ENCODE peak calls at places on chromosomes 12 and 14, in seven cellular contexts. One of them, this sample, is unnamed.

GRCh38 chr12:27505124-27505523 is 18.9 kb upstream of the PPFIBP1 start:
- DNase-seq in BJ: no peak
- DNase-seq in right lobe of liver: no peak
- DNase-seq in cardiac muscle cell: no peak
- DNase-seq in astrocyte of the cerebellum: peak
- DNase-seq in kidney epithelial cell: no peak
- DNase-seq in astrocyte: peak
- DNase-seq in this sample: no peak

GRCh38 chr14:93041830-93042229 is 73.9 kb downstream of the ITPK1 start:
- DNase-seq in astrocyte: no peak
- DNase-seq in right lobe of liver: no peak
- DNase-seq in BJ: no peak
- DNase-seq in kidney epithelial cell: no peak
- DNase-seq in cardiac muscle cell: no peak
- DNase-seq in astrocyte of the cerebellum: no peak
- DNase-seq in this sample: no peak

GRCh38 chr12:106234513-106234912 is 13.3 kb downstream of the CKAP4 start:
- DNase-seq in astrocyte of the cerebellum: no peak
- DNase-seq in kidney epithelial cell: no peak
- DNase-seq in cardiac muscle cell: no peak
- DNase-seq in astrocyte: peak
- DNase-seq in right lobe of liver: no peak
- DNase-seq in BJ: no peak
- DNase-seq in this sample: no peak

GRCh38 chr12:14256139-14256538 is 109.3 kb upstream of the ATF7IP start:
- DNase-seq in cardiac muscle cell: no peak
- DNase-seq in kidney epithelial cell: no peak
- DNase-seq in astrocyte: peak
- DNase-seq in astrocyte of the cerebellum: no peak
- DNase-seq in BJ: no peak
- DNase-seq in right lobe of liver: no peak
- DNase-seq in this sample: no peak

GRCh38 chr12:105773501-105773900 is 365.3 kb downstream of the NUAK1 start:
- DNase-seq in astrocyte of the cerebellum: no peak
- DNase-seq in kidney epithelial cell: no peak
- DNase-seq in cardiac muscle cell: no peak
- DNase-seq in right lobe of liver: no peak
- DNase-seq in BJ: no peak
- DNase-seq in astrocyte: no peak
- DNase-seq in this sample: no peak

GRCh38 chr14:32560213-32560857 is 231.2 kb downstream of the AKAP6 start:
- DNase-seq in BJ: peak
- DNase-seq in kidney epithelial cell: peak
- DNase-seq in right lobe of liver: no peak
- DNase-seq in astrocyte of the cerebellum: peak
- DNase-seq in cardiac muscle cell: peak
- DNase-seq in astrocyte: peak
- DNase-seq in this sample: peak

GRCh38 chr12:17108877-17109520 is 503.0 kb upstream of the LMO3 start:
- DNase-seq in cardiac muscle cell: no peak
- DNase-seq in astrocyte: peak
- DNase-seq in kidney epithelial cell: peak
- DNase-seq in astrocyte of the cerebellum: peak
- DNase-seq in BJ: no peak
- DNase-seq in right lobe of liver: no peak
- DNase-seq in this sample: peak

GRCh38 chr12:72272731-72273498 is 745 bp downstream of the TRHDE start:
- DNase-seq in cardiac muscle cell: peak
- DNase-seq in BJ: no peak
- DNase-seq in astrocyte of the cerebellum: no peak
- DNase-seq in right lobe of liver: peak
- DNase-seq in kidney epithelial cell: no peak
- DNase-seq in astrocyte: peak
- DNase-seq in this sample: no peak

GRCh38 chr12:15928870-15929571 is 17.9 kb downstream of the DERA start:
- DNase-seq in BJ: no peak
- DNase-seq in kidney epithelial cell: no peak
- DNase-seq in cardiac muscle cell: peak
- DNase-seq in right lobe of liver: peak
- DNase-seq in astrocyte of the cerebellum: no peak
- DNase-seq in astrocyte: no peak
- DNase-seq in this sample: no peak

GRCh38 chr12:32089156-32089950 is 17.3 kb upstream of the BICD1 start:
- DNase-seq in astrocyte of the cerebellum: no peak
- DNase-seq in kidney epithelial cell: no peak
- DNase-seq in right lobe of liver: no peak
- DNase-seq in astrocyte: no peak
- DNase-seq in BJ: no peak
- DNase-seq in cardiac muscle cell: no peak
- DNase-seq in this sample: no peak

GRCh38 chr14:80705241-80705980 is 236.1 kb downstream of the CEP128 start:
- DNase-seq in kidney epithelial cell: no peak
- DNase-seq in astrocyte of the cerebellum: no peak
- DNase-seq in cardiac muscle cell: no peak
- DNase-seq in astrocyte: no peak
- DNase-seq in BJ: no peak
- DNase-seq in right lobe of liver: no peak
- DNase-seq in this sample: no peak

GRCh38 chr14:22848391-22849164 is 12.2 kb downstream of the MMP14 start:
- DNase-seq in cardiac muscle cell: no peak
- DNase-seq in kidney epithelial cell: no peak
- DNase-seq in BJ: peak
- DNase-seq in astrocyte: peak
- DNase-seq in right lobe of liver: peak
- DNase-seq in astrocyte of the cerebellum: peak
- DNase-seq in this sample: no peak

GRCh38 chr14:89773644-89774316 is 180.8 kb downstream of the EFCAB11 start:
- DNase-seq in kidney epithelial cell: peak
- DNase-seq in cardiac muscle cell: peak
- DNase-seq in BJ: no peak
- DNase-seq in astrocyte: peak
- DNase-seq in right lobe of liver: peak
- DNase-seq in astrocyte of the cerebellum: no peak
- DNase-seq in this sample: no peak

GRCh38 chr14:52954346-52955214 is 3.7 kb upstream of the FERMT2 start:
- DNase-seq in astrocyte of the cerebellum: no peak
- DNase-seq in cardiac muscle cell: peak
- DNase-seq in kidney epithelial cell: no peak
- DNase-seq in BJ: no peak
- DNase-seq in right lobe of liver: no peak
- DNase-seq in astrocyte: peak
- DNase-seq in this sample: no peak

GRCh38 chr12:83664650-83665049 is 977.9 kb downstream of the TMTC2 start:
- DNase-seq in right lobe of liver: no peak
- DNase-seq in kidney epithelial cell: no peak
- DNase-seq in BJ: no peak
- DNase-seq in cardiac muscle cell: peak
- DNase-seq in astrocyte: no peak
- DNase-seq in astrocyte of the cerebellum: no peak
- DNase-seq in this sample: no peak

GRCh38 chr14:28772613-28773012 is 6.0 kb downstream of the FOXG1 start:
- DNase-seq in astrocyte of the cerebellum: no peak
- DNase-seq in right lobe of liver: no peak
- DNase-seq in BJ: no peak
- DNase-seq in cardiac muscle cell: no peak
- DNase-seq in kidney epithelial cell: no peak
- DNase-seq in astrocyte: no peak
- DNase-seq in this sample: no peak

GRCh38 chr12:106978035-106978800 is 8.7 kb downstream of the MTERF2 start:
- DNase-seq in cardiac muscle cell: peak
- DNase-seq in right lobe of liver: peak
- DNase-seq in BJ: no peak
- DNase-seq in astrocyte: peak
- DNase-seq in astrocyte of the cerebellum: no peak
- DNase-seq in kidney epithelial cell: no peak
- DNase-seq in this sample: no peak

GRCh38 chr14:21095430-21096205 is 2.8 kb downstream of the ZNF219 start:
- DNase-seq in BJ: no peak
- DNase-seq in astrocyte of the cerebellum: no peak
- DNase-seq in right lobe of liver: no peak
- DNase-seq in kidney epithelial cell: no peak
- DNase-seq in cardiac muscle cell: no peak
- DNase-seq in astrocyte: no peak
- DNase-seq in this sample: no peak

GRCh38 chr14:103563089-103563620 is 395 bp downstream of the COA8 start:
- DNase-seq in BJ: no peak
- DNase-seq in right lobe of liver: peak
- DNase-seq in cardiac muscle cell: no peak
- DNase-seq in astrocyte: no peak
- DNase-seq in astrocyte of the cerebellum: no peak
- DNase-seq in kidney epithelial cell: no peak
- DNase-seq in this sample: no peak

GRCh38 chr12:1978078-1978477 is 26.2 kb downstream of the DCP1B start:
- DNase-seq in right lobe of liver: no peak
- DNase-seq in astrocyte of the cerebellum: no peak
- DNase-seq in cardiac muscle cell: no peak
- DNase-seq in BJ: no peak
- DNase-seq in astrocyte: no peak
- DNase-seq in kidney epithelial cell: no peak
- DNase-seq in this sample: no peak

GRCh38 chr12:91858186-91858585 is 287.5 kb downstream of the BTG1 start:
- DNase-seq in kidney epithelial cell: no peak
- DNase-seq in BJ: no peak
- DNase-seq in right lobe of liver: no peak
- DNase-seq in astrocyte of the cerebellum: no peak
- DNase-seq in astrocyte: no peak
- DNase-seq in cardiac muscle cell: no peak
- DNase-seq in this sample: peak

GRCh38 chr12:122159879-122160278 is 14.1 kb downstream of the IL31 start:
- DNase-seq in kidney epithelial cell: no peak
- DNase-seq in BJ: no peak
- DNase-seq in astrocyte: no peak
- DNase-seq in right lobe of liver: no peak
- DNase-seq in astrocyte of the cerebellum: no peak
- DNase-seq in cardiac muscle cell: no peak
- DNase-seq in this sample: no peak
- TF ChIP-seq CTCF in kidney epithelial cell: no peak
- TF ChIP-seq CTCF in BJ: no peak
- TF ChIP-seq CTCF in astrocyte: no peak
- TF ChIP-seq CTCF in right lobe of liver: peak
- TF ChIP-seq CTCF in astrocyte of the cerebellum: no peak
- TF ChIP-seq CTCF in cardiac muscle cell: no peak
- TF ChIP-seq CTCF in this sample: no peak

DNA sequence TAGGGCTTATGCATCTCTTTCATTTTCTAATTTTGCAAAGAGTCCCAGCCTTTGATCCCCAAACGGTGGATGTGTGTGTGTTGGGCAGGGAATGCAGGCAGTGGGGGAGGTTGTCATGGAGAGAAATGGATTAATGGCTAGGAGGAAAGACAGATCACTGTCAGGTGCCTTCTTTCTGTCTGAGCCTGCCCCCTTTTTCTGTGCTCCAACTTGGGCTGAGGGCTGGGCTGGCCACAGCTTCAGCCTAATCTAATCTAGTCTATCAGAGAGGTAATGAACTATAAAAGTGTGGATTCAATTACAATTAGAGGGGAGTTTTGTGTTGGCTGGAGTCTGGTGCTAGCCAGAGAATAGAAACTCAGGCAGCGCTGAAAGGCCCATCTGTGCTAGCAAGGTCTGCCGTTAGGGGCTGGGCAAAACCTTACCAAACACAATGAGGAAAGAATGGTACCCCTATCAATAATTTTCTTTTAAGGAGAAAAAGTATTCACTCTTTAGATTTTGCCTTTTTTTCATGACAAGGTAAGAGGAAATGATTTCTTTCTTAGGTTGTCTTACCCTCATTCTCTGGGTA is 41.3 kb downstream of the NEUROD4 start:
- DNase-seq in astrocyte of the cerebellum: no peak
- DNase-seq in cardiac muscle cell: no peak
- DNase-seq in kidney epithelial cell: no peak
- DNase-seq in BJ: no peak
- DNase-seq in right lobe of liver: no peak
- DNase-seq in astrocyte: no peak
- DNase-seq in this sample: no peak
- H3K4me3 ChIP-seq in astrocyte of the cerebellum: no peak
- H3K4me3 ChIP-seq in cardiac muscle cell: no peak
- H3K4me3 ChIP-seq in kidney epithelial cell: no peak
- H3K4me3 ChIP-seq in BJ: no peak
- H3K4me3 ChIP-seq in right lobe of liver: no peak
- H3K4me3 ChIP-seq in astrocyte: no peak
- H3K4me3 ChIP-seq in this sample: no peak

DNA sequence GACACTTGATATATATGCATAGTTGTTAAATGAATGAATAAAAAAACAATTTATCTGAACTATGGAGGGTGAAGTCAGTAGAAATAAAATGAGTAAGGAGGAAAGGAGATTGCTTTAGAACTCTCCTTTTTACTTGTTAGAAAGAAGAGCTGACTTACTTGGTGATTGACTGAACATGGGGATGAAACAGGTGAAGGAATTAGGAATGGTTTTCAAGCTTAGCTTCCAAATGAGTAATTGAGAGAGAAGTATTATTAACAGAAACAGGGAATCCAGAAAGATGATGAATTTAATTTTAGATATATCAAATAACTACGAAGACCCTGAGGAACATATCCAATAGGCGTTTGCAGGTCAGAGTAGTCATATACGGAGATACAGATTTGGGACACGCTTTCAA is 33.6 kb upstream of the EMP1 start:
- DNase-seq in kidney epithelial cell: no peak
- DNase-seq in cardiac muscle cell: no peak
- DNase-seq in BJ: no peak
- DNase-seq in right lobe of liver: no peak
- DNase-seq in astrocyte: no peak
- DNase-seq in astrocyte of the cerebellum: no peak
- DNase-seq in this sample: no peak
- TF ChIP-seq CTCF in kidney epithelial cell: no peak
- TF ChIP-seq CTCF in cardiac muscle cell: no peak
- TF ChIP-seq CTCF in BJ: no peak
- TF ChIP-seq CTCF in right lobe of liver: no peak
- TF ChIP-seq CTCF in astrocyte: no peak
- TF ChIP-seq CTCF in astrocyte of the cerebellum: no peak
- TF ChIP-seq CTCF in this sample: no peak

DNA sequence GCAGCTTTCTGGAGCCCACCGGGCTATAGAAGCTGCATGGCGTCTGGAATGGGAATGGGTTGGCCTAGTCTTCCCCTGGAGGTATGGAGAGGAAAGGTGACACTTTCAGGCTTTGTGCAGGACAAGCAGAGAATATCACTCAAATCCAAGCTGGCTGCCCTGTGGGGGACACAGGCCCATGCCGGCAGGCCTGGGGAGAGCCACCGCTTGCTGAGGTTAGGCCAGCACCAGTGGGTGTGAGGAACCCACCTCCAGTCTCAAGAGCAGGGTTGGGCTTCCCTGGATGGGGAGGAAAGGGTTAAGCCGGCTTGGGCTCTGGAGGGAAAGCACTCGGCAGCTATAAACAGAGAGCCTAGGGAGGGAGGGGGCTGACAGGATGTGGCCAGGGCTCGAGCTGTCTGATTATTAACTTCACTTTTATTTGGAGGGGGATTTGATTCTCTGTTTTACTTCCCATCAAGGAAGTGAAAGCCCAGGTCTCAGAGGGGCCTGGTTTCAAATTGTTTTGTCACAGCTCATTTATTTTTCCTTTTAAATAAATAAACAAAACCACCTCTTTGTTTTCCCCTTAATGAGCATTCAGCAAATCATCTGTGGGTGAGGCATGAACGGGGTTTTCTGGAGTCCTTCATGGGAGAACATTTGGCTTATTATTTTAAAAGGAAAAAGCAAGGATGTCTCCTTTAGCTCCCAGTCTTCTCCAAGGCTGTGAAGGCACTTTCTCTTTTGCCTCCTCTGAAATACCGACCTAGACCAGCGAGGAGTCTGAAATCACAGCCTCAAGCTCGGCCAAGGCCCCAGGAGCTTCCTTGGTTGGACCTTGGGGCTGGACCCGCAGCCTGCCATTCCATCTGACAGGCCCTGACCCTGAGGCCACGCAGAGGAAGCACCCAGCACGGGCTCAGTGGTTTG is 21.8 kb upstream of the ZFP36L1 start:
- DNase-seq in astrocyte: peak
- DNase-seq in kidney epithelial cell: peak
- DNase-seq in astrocyte of the cerebellum: no peak
- DNase-seq in cardiac muscle cell: peak
- DNase-seq in right lobe of liver: no peak
- DNase-seq in BJ: no peak
- DNase-seq in this sample: no peak
- H3K4me3 ChIP-seq in astrocyte: peak
- H3K4me3 ChIP-seq in kidney epithelial cell: no peak
- H3K4me3 ChIP-seq in astrocyte of the cerebellum: no peak
- H3K4me3 ChIP-seq in cardiac muscle cell: peak
- H3K4me3 ChIP-seq in right lobe of liver: no peak
- H3K4me3 ChIP-seq in BJ: no peak
- H3K4me3 ChIP-seq in this sample: peak